ENCODE peak calls at places on chromosome X, in nine cellular contexts. A, W, M, D, C, T, U, I and F are unnamed samples.

GRCh38 chrX:122943918-122944317 is 240.2 kb upstream of the GRIA3 start:
- DNase-seq in A (no peak), W (no peak), M (no peak), D (no peak), C (no peak), T (no peak), U (no peak), I (no peak), F (no peak)

GRCh38 chrX:4379071-4379470 is 665.6 kb upstream of the PRKX start:
- DNase-seq in A (no peak), W (no peak), M (no peak), D (no peak), C (no peak), T (no peak), U (no peak), I (no peak), F (no peak)

GRCh38 chrX:24646745-24647182 is 383 bp downstream of the PCYT1B start:
- DNase-seq in A (no peak), W (no peak), M (no peak), D (no peak), C (no peak), T (no peak), U (no peak), I (no peak), F (no peak)

GRCh38 chrX:40179333-40179732 is 81.6 kb upstream of the BCOR start:
- DNase-seq in A (no peak), W (no peak), M (no peak), D (no peak), C (no peak), T (no peak), U (no peak), I (no peak), F (peak)

GRCh38 chrX:24647257-24648058 is at the start of gene PCYT1B:
- DNase-seq in A (peak), W (peak), M (peak), D (peak), C (peak), T (peak), U (peak), I (peak), F (peak)

GRCh38 chrX:72255445-72255844 is 16.6 kb upstream of the ERCC6L start:
- DNase-seq in A (no peak), W (no peak), M (no peak), D (peak), C (no peak), T (peak), U (peak), I (no peak), F (no peak)

GRCh38 chrX:10370976-10371375 is 214.2 kb downstream of the CLCN4 start:
- DNase-seq in A (no peak), W (no peak), M (no peak), D (no peak), C (no peak), T (no peak), U (no peak), I (no peak), F (no peak)

GRCh38 chrX:104135677-104136076 is 21.1 kb downstream of the SLC25A53 start:
- DNase-seq in A (no peak), W (no peak), M (no peak), D (no peak), C (no peak), T (no peak), U (no peak), I (no peak), F (no peak)